ENCODE peak calls at places on chromosomes 7 and 10, in eight cellular contexts. N, U, A, O, C, J, W and F are unnamed samples.

GRCh38 chr10:35271086-35271834 is 65.0 kb upstream of the CCNY start:
- DNase-seq in U (no peak), W (no peak), C (no peak), O (no peak), N (no peak), A (no peak), J (no peak), F (no peak)

GRCh38 chr10:6492896-6493295 is 87.2 kb downstream of the PRKCQ start:
- DNase-seq in N (no peak), C (no peak), W (no peak), O (no peak), U (no peak), J (no peak), A (no peak), F (peak; percentile 72)

GRCh38 chr7:111003883-111004282 is 87.0 kb upstream of the LRRN3 start:
- DNase-seq in N (no peak), A (no peak), W (no peak), U (no peak), C (no peak), O (no peak), J (no peak), F (no peak)

GRCh38 chr7:833601-834258 is 1.5 kb downstream of the SUN1 start:
- DNase-seq in C (no peak), J (no peak), O (no peak), A (no peak), W (no peak), U (no peak), N (no peak), F (no peak)

GRCh38 chr7:25924061-25924460 is 227.9 kb upstream of the NFE2L3 start:
- DNase-seq in J (no peak), W (no peak), A (no peak), N (no peak), U (no peak), O (no peak), C (no peak), F (peak; percentile 4)

GRCh38 chr10:121113906-121114305 is 262.7 kb downstream of the WDR11 start:
- DNase-seq in J (no peak), O (no peak), A (no peak), C (no peak), U (no peak), N (no peak), W (no peak), F (no peak)

GRCh38 chr10:93189959-93190358 is 116.3 kb downstream of the CYP26A1 start:
- DNase-seq in N (no peak), O (no peak), U (no peak), A (no peak), C (no peak), J (no peak), W (no peak), F (peak; percentile 39)

GRCh38 chr7:24755541-24756416 is 1.5 kb downstream of the GSDME start:
- DNase-seq in W (no peak), N (no peak), O (no peak), J (no peak), U (no peak), C (peak; percentile 13), A (no peak), F (no peak)

GRCh38 chr7:142196066-142196840 is 61.6 kb downstream of the PRSS58 start:
- DNase-seq in N (no peak), O (no peak), J (no peak), U (no peak), W (no peak), A (no peak), C (no peak), F (no peak)

GRCh38 chr7:137454169-137455166 is 110.9 kb upstream of the PTN start:
- DNase-seq in W (peak; percentile 51), C (peak; percentile 10), O (peak; percentile 59), A (peak; percentile 77), J (peak; percentile 46), N (no peak), U (peak; percentile 2), F (no peak)